ENCODE peak calls at places on chromosomes 3 and 15, in four cellular contexts. One of them, this sample, is unnamed. For H3K36me3, the result is how much of the 10 kb centered on the place peaks cover.

GRCh38 chr3:79039192-79039591 is 728.6 kb downstream of the ROBO1 start:
- DNase-seq in A673: no peak
- DNase-seq in sigmoid colon: no peak
- DNase-seq in kidney epithelial cell: no peak
- DNase-seq in this sample: no peak

GRCh38 chr15:25055356-25056068 is 100.7 kb downstream of the SNRPN start:
- DNase-seq in sigmoid colon: no peak
- DNase-seq in A673: no peak
- DNase-seq in kidney epithelial cell: no peak
- DNase-seq in this sample: no peak

GRCh38 chr15:72902245-72902928 is 118.8 kb upstream of the ADPGK start:
- DNase-seq in sigmoid colon: peak
- DNase-seq in kidney epithelial cell: no peak
- DNase-seq in A673: no peak
- DNase-seq in this sample: no peak

GRCh38 chr3:13519392-13519791 is 29.5 kb upstream of the FBLN2 start:
- DNase-seq in A673: no peak
- DNase-seq in sigmoid colon: no peak
- DNase-seq in kidney epithelial cell: no peak
- DNase-seq in this sample: no peak

GRCh38 chr15:98904466-98905048 is 103.0 kb downstream of the PGPEP1L start:
- DNase-seq in sigmoid colon: peak
- DNase-seq in A673: peak
- DNase-seq in kidney epithelial cell: no peak
- DNase-seq in this sample: no peak

GRCh38 chr3:194485876-194486539 is 794 bp downstream of the ATP13A3 start:
- DNase-seq in sigmoid colon: peak
- DNase-seq in A673: peak
- DNase-seq in kidney epithelial cell: no peak
- DNase-seq in this sample: peak

GRCh38 chr15:55253580-55253979 is 36.0 kb downstream of the RAB27A start:
- DNase-seq in A673: no peak
- DNase-seq in sigmoid colon: no peak
- DNase-seq in kidney epithelial cell: no peak
- DNase-seq in this sample: no peak

GRCh38 chr3:30915782-30916181 is 21.3 kb upstream of the GADL1 start:
- DNase-seq in A673: no peak
- DNase-seq in kidney epithelial cell: no peak
- DNase-seq in sigmoid colon: no peak
- DNase-seq in this sample: no peak

GRCh38 chr3:41681479-41681878 is 280.4 kb downstream of the ULK4 start:
- DNase-seq in kidney epithelial cell: peak
- DNase-seq in A673: peak
- DNase-seq in sigmoid colon: no peak
- DNase-seq in this sample: no peak

GRCh38 chr15:91947370-91947769 is 93.9 kb downstream of the SLCO3A1 start:
- DNase-seq in sigmoid colon: no peak
- DNase-seq in kidney epithelial cell: no peak
- DNase-seq in A673: no peak
- DNase-seq in this sample: no peak
- H3K36me3 ChIP-seq in sigmoid colon: under half
- H3K36me3 ChIP-seq in kidney epithelial cell: under half
- H3K36me3 ChIP-seq in A673: under half
- H3K36me3 ChIP-seq in this sample: under half

GRCh38 chr3:172076212-172076611 is 36.8 kb downstream of the FNDC3B start:
- DNase-seq in kidney epithelial cell: no peak
- DNase-seq in A673: no peak
- DNase-seq in sigmoid colon: no peak
- DNase-seq in this sample: no peak

GRCh38 chr3:172079326-172079976 is 40.1 kb downstream of the FNDC3B start:
- DNase-seq in A673: no peak
- DNase-seq in kidney epithelial cell: no peak
- DNase-seq in sigmoid colon: no peak
- DNase-seq in this sample: no peak

GRCh38 chr3:172078244-172078643 is 38.9 kb downstream of the FNDC3B start:
- DNase-seq in A673: no peak
- DNase-seq in kidney epithelial cell: no peak
- DNase-seq in sigmoid colon: no peak
- DNase-seq in this sample: no peak

GRCh38 chr3:172078721-172079120 is 39.3 kb downstream of the FNDC3B start:
- DNase-seq in kidney epithelial cell: no peak
- DNase-seq in sigmoid colon: no peak
- DNase-seq in A673: no peak
- DNase-seq in this sample: no peak

DNA sequence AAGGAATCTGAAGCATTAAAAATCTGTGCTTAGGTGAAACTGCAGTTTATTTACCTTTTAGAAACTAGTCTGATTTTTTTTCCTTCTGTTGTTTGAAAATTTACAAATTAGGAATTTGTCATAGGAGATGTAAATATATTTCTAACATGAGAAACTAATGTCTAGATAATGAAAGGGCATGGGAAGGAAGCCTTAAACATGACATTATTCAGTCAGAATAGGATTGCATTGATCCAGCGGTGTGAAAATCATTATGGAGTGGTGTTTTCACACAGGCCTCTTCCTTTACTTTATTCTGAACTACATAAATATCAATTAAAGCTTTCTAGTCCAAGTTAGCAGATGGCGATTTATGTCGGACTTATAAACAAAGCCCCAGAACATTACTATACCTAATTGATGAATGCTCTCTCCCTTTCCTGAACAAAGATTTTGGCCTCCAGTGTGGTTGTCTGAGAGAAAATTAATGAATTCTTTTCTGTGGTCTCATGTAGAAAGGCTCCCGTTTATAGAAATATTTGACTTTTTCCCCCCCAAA is 37.9 kb downstream of the FNDC3B start:
- DNase-seq in kidney epithelial cell: no peak
- DNase-seq in A673: no peak
- DNase-seq in sigmoid colon: no peak
- DNase-seq in this sample: no peak
- H3K36me3 ChIP-seq in kidney epithelial cell: under half
- H3K36me3 ChIP-seq in A673: under half
- H3K36me3 ChIP-seq in sigmoid colon: under half
- H3K36me3 ChIP-seq in this sample: under half

DNA sequence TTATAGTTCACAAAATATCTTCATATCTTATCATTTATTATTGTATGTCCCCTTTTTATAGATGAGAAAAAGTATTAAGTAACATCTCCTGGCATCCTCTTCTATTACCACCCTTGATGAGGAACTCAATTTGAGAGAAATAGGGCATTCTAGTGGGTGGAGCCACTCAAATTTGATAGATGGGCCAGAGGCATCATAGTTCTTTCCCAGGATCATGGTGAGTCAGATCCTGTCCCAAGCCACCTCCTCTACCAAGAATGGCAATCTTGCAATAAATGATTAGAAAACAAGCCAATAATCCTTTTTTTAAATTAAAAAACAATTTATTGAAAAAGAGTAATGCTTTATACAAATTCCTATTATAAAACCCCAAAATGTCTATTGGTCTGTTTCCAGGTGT is 16.8 kb downstream of the CLDN1 start:
- DNase-seq in A673: no peak
- DNase-seq in kidney epithelial cell: no peak
- DNase-seq in sigmoid colon: no peak
- DNase-seq in this sample: no peak
- H3K36me3 ChIP-seq in A673: half or more
- H3K36me3 ChIP-seq in kidney epithelial cell: under half
- H3K36me3 ChIP-seq in sigmoid colon: under half
- H3K36me3 ChIP-seq in this sample: under half

DNA sequence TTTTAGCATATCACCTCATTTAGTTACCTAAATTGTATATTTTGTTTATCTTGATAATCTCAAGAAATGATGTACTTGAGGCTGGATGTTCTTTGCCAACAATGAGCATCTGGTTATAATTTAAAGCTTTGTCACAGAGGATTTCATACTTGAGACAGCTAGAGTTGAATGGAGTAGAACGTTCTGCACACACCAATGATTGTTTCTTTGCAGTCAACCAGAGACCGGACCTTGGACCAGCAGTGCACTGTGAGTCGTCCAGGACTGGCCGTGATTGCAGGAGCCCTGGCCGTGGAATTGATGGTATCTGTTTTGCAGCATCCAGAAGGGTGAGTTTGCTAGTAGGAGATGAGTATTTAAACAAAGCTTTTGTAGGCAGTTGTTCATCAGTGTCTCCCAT is 90.4 kb downstream of the ATG7 start:
- DNase-seq in kidney epithelial cell: no peak
- DNase-seq in A673: no peak
- DNase-seq in sigmoid colon: no peak
- DNase-seq in this sample: no peak
- H3K36me3 ChIP-seq in kidney epithelial cell: under half
- H3K36me3 ChIP-seq in A673: under half
- H3K36me3 ChIP-seq in sigmoid colon: under half
- H3K36me3 ChIP-seq in this sample: under half

GRCh38 chr15:88624156-88624970 is 3.2 kb downstream of the AEN start:
- DNase-seq in kidney epithelial cell: no peak
- DNase-seq in sigmoid colon: peak
- DNase-seq in A673: peak
- DNase-seq in this sample: no peak
- H3K36me3 ChIP-seq in kidney epithelial cell: under half
- H3K36me3 ChIP-seq in sigmoid colon: under half
- H3K36me3 ChIP-seq in A673: under half
- H3K36me3 ChIP-seq in this sample: under half

GRCh38 chr3:36992806-36993325 is at the start of gene EPM2AIP1:
- DNase-seq in A673: peak
- DNase-seq in kidney epithelial cell: no peak
- DNase-seq in sigmoid colon: peak
- DNase-seq in this sample: no peak

GRCh38 chr3:36991923-36992805 is 767 bp downstream of the EPM2AIP1 start:
- DNase-seq in sigmoid colon: peak
- DNase-seq in kidney epithelial cell: peak
- DNase-seq in A673: no peak
- DNase-seq in this sample: no peak

GRCh38 chr3:36989568-36989967 is 3.4 kb downstream of the EPM2AIP1 start:
- DNase-seq in kidney epithelial cell: no peak
- DNase-seq in sigmoid colon: no peak
- DNase-seq in A673: no peak
- DNase-seq in this sample: no peak

GRCh38 chr3:36989000-36989399 is 3.9 kb downstream of the EPM2AIP1 start:
- DNase-seq in kidney epithelial cell: no peak
- DNase-seq in A673: no peak
- DNase-seq in sigmoid colon: no peak
- DNase-seq in this sample: no peak

GRCh38 chr3:36991147-36991546 is 1.8 kb downstream of the EPM2AIP1 start:
- DNase-seq in A673: no peak
- DNase-seq in kidney epithelial cell: no peak
- DNase-seq in sigmoid colon: no peak
- DNase-seq in this sample: peak
- H3K36me3 ChIP-seq in A673: under half
- H3K36me3 ChIP-seq in kidney epithelial cell: under half
- H3K36me3 ChIP-seq in sigmoid colon: under half
- H3K36me3 ChIP-seq in this sample: under half

This sample was measured in GM06990.